ENCODE peak calls at places on chromosomes 3 and 15, in seven cellular contexts. One of them, this sample, is unnamed.
A peak's percentile ranks its signal among the peaks of the same experiment; 100 is the strongest.

GRCh38 chr15:72116680-72117447 is 1.1 kb downstream of the MYO9A start:
- DNase-seq in psoas muscle: peak; percentile 59
- DNase-seq in GM23248: peak; percentile 59
- DNase-seq in tibial artery: no peak
- DNase-seq in hepatocyte: peak; percentile 53
- DNase-seq in CD4-positive, CD25-positive, alpha-beta regulatory T cell: no peak
- DNase-seq in OCI-LY7: peak; percentile 20
- DNase-seq in this sample: peak; percentile 41

GRCh38 chr15:76190767-76191538 is 120.3 kb downstream of the ETFA start:
- DNase-seq in hepatocyte: peak; percentile 91
- DNase-seq in tibial artery: peak; percentile 83
- DNase-seq in OCI-LY7: peak; percentile 78
- DNase-seq in psoas muscle: peak; percentile 91
- DNase-seq in GM23248: peak; percentile 92
- DNase-seq in CD4-positive, CD25-positive, alpha-beta regulatory T cell: peak; percentile 36
- DNase-seq in this sample: peak; percentile 92

GRCh38 chr15:100209204-100209603 is 132.6 kb downstream of the ADAMTS17 start:
- DNase-seq in GM23248: no peak
- DNase-seq in CD4-positive, CD25-positive, alpha-beta regulatory T cell: no peak
- DNase-seq in hepatocyte: no peak
- DNase-seq in psoas muscle: peak; percentile 75
- DNase-seq in OCI-LY7: no peak
- DNase-seq in tibial artery: peak; percentile 80
- DNase-seq in this sample: no peak

GRCh38 chr15:34783986-34784385 is 11.4 kb downstream of the ACTC1 start:
- DNase-seq in CD4-positive, CD25-positive, alpha-beta regulatory T cell: no peak
- DNase-seq in tibial artery: no peak
- DNase-seq in psoas muscle: no peak
- DNase-seq in GM23248: no peak
- DNase-seq in OCI-LY7: no peak
- DNase-seq in hepatocyte: no peak
- DNase-seq in this sample: no peak

GRCh38 chr15:62624541-62625399 is 417.8 kb upstream of the TPM1 start:
- DNase-seq in psoas muscle: no peak
- DNase-seq in CD4-positive, CD25-positive, alpha-beta regulatory T cell: no peak
- DNase-seq in GM23248: peak; percentile 96
- DNase-seq in tibial artery: no peak
- DNase-seq in hepatocyte: no peak
- DNase-seq in OCI-LY7: no peak
- DNase-seq in this sample: no peak

GRCh38 chr15:59372352-59373211 is at the start of gene MYO1E:
- DNase-seq in psoas muscle: peak; percentile 90
- DNase-seq in hepatocyte: peak; percentile 95
- DNase-seq in CD4-positive, CD25-positive, alpha-beta regulatory T cell: peak; percentile 2
- DNase-seq in OCI-LY7: peak; percentile 40
- DNase-seq in GM23248: peak; percentile 97
- DNase-seq in tibial artery: peak; percentile 94
- DNase-seq in this sample: peak; percentile 87

GRCh38 chr3:32305477-32305876 is 67.0 kb downstream of the CMTM8 start:
- DNase-seq in CD4-positive, CD25-positive, alpha-beta regulatory T cell: no peak
- DNase-seq in GM23248: no peak
- DNase-seq in hepatocyte: no peak
- DNase-seq in psoas muscle: no peak
- DNase-seq in OCI-LY7: no peak
- DNase-seq in tibial artery: no peak
- DNase-seq in this sample: no peak

GRCh38 chr15:76353903-76354302 is 17.3 kb downstream of the ISL2 start:
- DNase-seq in tibial artery: no peak
- DNase-seq in psoas muscle: no peak
- DNase-seq in CD4-positive, CD25-positive, alpha-beta regulatory T cell: no peak
- DNase-seq in OCI-LY7: no peak
- DNase-seq in hepatocyte: no peak
- DNase-seq in GM23248: no peak
- DNase-seq in this sample: no peak

GRCh38 chr3:68206524-68207117 is 552.2 kb upstream of the SUCLG2 start:
- DNase-seq in psoas muscle: no peak
- DNase-seq in hepatocyte: no peak
- DNase-seq in GM23248: no peak
- DNase-seq in CD4-positive, CD25-positive, alpha-beta regulatory T cell: no peak
- DNase-seq in tibial artery: no peak
- DNase-seq in OCI-LY7: peak; percentile 26
- DNase-seq in this sample: no peak

GRCh38 chr15:67900621-67901147 is 60.8 kb upstream of the RNU6-1 start:
- DNase-seq in hepatocyte: no peak
- DNase-seq in psoas muscle: no peak
- DNase-seq in GM23248: no peak
- DNase-seq in tibial artery: no peak
- DNase-seq in OCI-LY7: no peak
- DNase-seq in CD4-positive, CD25-positive, alpha-beta regulatory T cell: no peak
- DNase-seq in this sample: no peak

GRCh38 chr3:5013021-5013906 is 34.0 kb downstream of the BHLHE40 start:
- DNase-seq in GM23248: peak; percentile 54
- DNase-seq in hepatocyte: peak; percentile 71
- DNase-seq in OCI-LY7: no peak
- DNase-seq in CD4-positive, CD25-positive, alpha-beta regulatory T cell: no peak
- DNase-seq in tibial artery: peak; percentile 64
- DNase-seq in psoas muscle: no peak
- DNase-seq in this sample: no peak

GRCh38 chr15:64681424-64682024 is 93.9 kb downstream of the RBPMS2 start:
- DNase-seq in tibial artery: no peak
- DNase-seq in psoas muscle: no peak
- DNase-seq in OCI-LY7: peak; percentile 44
- DNase-seq in CD4-positive, CD25-positive, alpha-beta regulatory T cell: no peak
- DNase-seq in GM23248: peak; percentile 69
- DNase-seq in hepatocyte: peak; percentile 82
- DNase-seq in this sample: peak; percentile 65

GRCh38 chr3:146313411-146314111 is 62.7 kb upstream of the PLSCR4 start:
- DNase-seq in OCI-LY7: no peak
- DNase-seq in tibial artery: no peak
- DNase-seq in GM23248: peak; percentile 91
- DNase-seq in psoas muscle: no peak
- DNase-seq in CD4-positive, CD25-positive, alpha-beta regulatory T cell: no peak
- DNase-seq in hepatocyte: no peak
- DNase-seq in this sample: no peak

GRCh38 chr3:146308682-146309081 is 57.8 kb upstream of the PLSCR4 start:
- DNase-seq in psoas muscle: no peak
- DNase-seq in GM23248: peak; percentile 70
- DNase-seq in tibial artery: no peak
- DNase-seq in OCI-LY7: no peak
- DNase-seq in hepatocyte: no peak
- DNase-seq in CD4-positive, CD25-positive, alpha-beta regulatory T cell: no peak
- DNase-seq in this sample: no peak

GRCh38 chr3:146306024-146306423 is 55.1 kb upstream of the PLSCR4 start:
- DNase-seq in OCI-LY7: no peak
- DNase-seq in tibial artery: no peak
- DNase-seq in hepatocyte: no peak
- DNase-seq in GM23248: no peak
- DNase-seq in CD4-positive, CD25-positive, alpha-beta regulatory T cell: no peak
- DNase-seq in psoas muscle: no peak
- DNase-seq in this sample: no peak

GRCh38 chr3:146308222-146308621 is 57.3 kb upstream of the PLSCR4 start:
- DNase-seq in CD4-positive, CD25-positive, alpha-beta regulatory T cell: no peak
- DNase-seq in hepatocyte: no peak
- DNase-seq in psoas muscle: no peak
- DNase-seq in tibial artery: no peak
- DNase-seq in OCI-LY7: no peak
- DNase-seq in GM23248: peak; percentile 92
- DNase-seq in this sample: no peak
- H3K4me3 ChIP-seq in CD4-positive, CD25-positive, alpha-beta regulatory T cell: no peak overlapping the region
- H3K4me3 ChIP-seq in hepatocyte: no peak overlapping the region
- H3K4me3 ChIP-seq in psoas muscle: no peak overlapping the region
- H3K4me3 ChIP-seq in tibial artery: no peak overlapping the region
- H3K4me3 ChIP-seq in OCI-LY7: no peak overlapping the region
- H3K4me3 ChIP-seq in GM23248: peak overlapping the region; percentile 40
- H3K4me3 ChIP-seq in this sample: no peak overlapping the region

GRCh38 chr3:116135462-116135861 is 309.8 kb downstream of the LSAMP start:
- DNase-seq in OCI-LY7: no peak
- DNase-seq in tibial artery: no peak
- DNase-seq in CD4-positive, CD25-positive, alpha-beta regulatory T cell: no peak
- DNase-seq in GM23248: peak; percentile 36
- DNase-seq in hepatocyte: no peak
- DNase-seq in psoas muscle: peak; percentile 52
- DNase-seq in this sample: no peak
- H3K4me3 ChIP-seq in OCI-LY7: no peak overlapping the region
- H3K4me3 ChIP-seq in tibial artery: no peak overlapping the region
- H3K4me3 ChIP-seq in CD4-positive, CD25-positive, alpha-beta regulatory T cell: no peak overlapping the region
- H3K4me3 ChIP-seq in GM23248: no peak overlapping the region
- H3K4me3 ChIP-seq in hepatocyte: no peak overlapping the region
- H3K4me3 ChIP-seq in psoas muscle: no peak overlapping the region
- H3K4me3 ChIP-seq in this sample: no peak overlapping the region

GRCh38 chr15:83747050-83747717 is 93.3 kb downstream of the ADAMTSL3 start:
- DNase-seq in GM23248: peak; percentile 8
- DNase-seq in tibial artery: peak; percentile 73
- DNase-seq in CD4-positive, CD25-positive, alpha-beta regulatory T cell: no peak
- DNase-seq in psoas muscle: no peak
- DNase-seq in hepatocyte: peak; percentile 47
- DNase-seq in OCI-LY7: no peak
- DNase-seq in this sample: no peak
- H3K4me3 ChIP-seq in GM23248: no peak overlapping the region
- H3K4me3 ChIP-seq in tibial artery: peak overlapping the region; percentile 39
- H3K4me3 ChIP-seq in CD4-positive, CD25-positive, alpha-beta regulatory T cell: no peak overlapping the region
- H3K4me3 ChIP-seq in psoas muscle: peak overlapping the region; percentile 22
- H3K4me3 ChIP-seq in hepatocyte: no peak overlapping the region
- H3K4me3 ChIP-seq in OCI-LY7: no peak overlapping the region
- H3K4me3 ChIP-seq in this sample: no peak overlapping the region

GRCh38 chr3:186782542-186783069 is 771 bp upstream of the EIF4A2 start:
- DNase-seq in CD4-positive, CD25-positive, alpha-beta regulatory T cell: no peak
- DNase-seq in psoas muscle: no peak
- DNase-seq in GM23248: no peak
- DNase-seq in hepatocyte: no peak
- DNase-seq in tibial artery: no peak
- DNase-seq in OCI-LY7: peak; percentile 70
- DNase-seq in this sample: no peak
- H3K4me3 ChIP-seq in CD4-positive, CD25-positive, alpha-beta regulatory T cell: peak overlapping the region; percentile 96
- H3K4me3 ChIP-seq in psoas muscle: peak overlapping the region; percentile 93
- H3K4me3 ChIP-seq in GM23248: peak overlapping the region; percentile 97
- H3K4me3 ChIP-seq in hepatocyte: peak overlapping the region; percentile 76
- H3K4me3 ChIP-seq in tibial artery: peak overlapping the region; percentile 81
- H3K4me3 ChIP-seq in OCI-LY7: peak overlapping the region; percentile 98
- H3K4me3 ChIP-seq in this sample: peak overlapping the region; percentile 80

GRCh38 chr3:45795509-45795881 is 841 bp downstream of the SLC6A20 start:
- DNase-seq in OCI-LY7: no peak
- DNase-seq in GM23248: peak; percentile 27
- DNase-seq in tibial artery: no peak
- DNase-seq in psoas muscle: no peak
- DNase-seq in CD4-positive, CD25-positive, alpha-beta regulatory T cell: no peak
- DNase-seq in hepatocyte: no peak
- DNase-seq in this sample: no peak
- H3K4me3 ChIP-seq in OCI-LY7: no peak overlapping the region
- H3K4me3 ChIP-seq in GM23248: no peak overlapping the region
- H3K4me3 ChIP-seq in tibial artery: no peak overlapping the region
- H3K4me3 ChIP-seq in psoas muscle: peak overlapping the region; percentile 74
- H3K4me3 ChIP-seq in CD4-positive, CD25-positive, alpha-beta regulatory T cell: peak overlapping the region; percentile 69
- H3K4me3 ChIP-seq in hepatocyte: peak overlapping the region; percentile 54
- H3K4me3 ChIP-seq in this sample: peak overlapping the region; percentile 51

GRCh38 chr3:52295809-52296208 is 8.2 kb downstream of the GLYCTK start:
- DNase-seq in OCI-LY7: no peak
- DNase-seq in GM23248: no peak
- DNase-seq in CD4-positive, CD25-positive, alpha-beta regulatory T cell: no peak
- DNase-seq in hepatocyte: no peak
- DNase-seq in tibial artery: no peak
- DNase-seq in psoas muscle: peak; percentile 4
- DNase-seq in this sample: no peak
- H3K4me3 ChIP-seq in OCI-LY7: no peak overlapping the region
- H3K4me3 ChIP-seq in GM23248: no peak overlapping the region
- H3K4me3 ChIP-seq in CD4-positive, CD25-positive, alpha-beta regulatory T cell: no peak overlapping the region
- H3K4me3 ChIP-seq in hepatocyte: no peak overlapping the region
- H3K4me3 ChIP-seq in tibial artery: no peak overlapping the region
- H3K4me3 ChIP-seq in psoas muscle: no peak overlapping the region
- H3K4me3 ChIP-seq in this sample: no peak overlapping the region

DNA sequence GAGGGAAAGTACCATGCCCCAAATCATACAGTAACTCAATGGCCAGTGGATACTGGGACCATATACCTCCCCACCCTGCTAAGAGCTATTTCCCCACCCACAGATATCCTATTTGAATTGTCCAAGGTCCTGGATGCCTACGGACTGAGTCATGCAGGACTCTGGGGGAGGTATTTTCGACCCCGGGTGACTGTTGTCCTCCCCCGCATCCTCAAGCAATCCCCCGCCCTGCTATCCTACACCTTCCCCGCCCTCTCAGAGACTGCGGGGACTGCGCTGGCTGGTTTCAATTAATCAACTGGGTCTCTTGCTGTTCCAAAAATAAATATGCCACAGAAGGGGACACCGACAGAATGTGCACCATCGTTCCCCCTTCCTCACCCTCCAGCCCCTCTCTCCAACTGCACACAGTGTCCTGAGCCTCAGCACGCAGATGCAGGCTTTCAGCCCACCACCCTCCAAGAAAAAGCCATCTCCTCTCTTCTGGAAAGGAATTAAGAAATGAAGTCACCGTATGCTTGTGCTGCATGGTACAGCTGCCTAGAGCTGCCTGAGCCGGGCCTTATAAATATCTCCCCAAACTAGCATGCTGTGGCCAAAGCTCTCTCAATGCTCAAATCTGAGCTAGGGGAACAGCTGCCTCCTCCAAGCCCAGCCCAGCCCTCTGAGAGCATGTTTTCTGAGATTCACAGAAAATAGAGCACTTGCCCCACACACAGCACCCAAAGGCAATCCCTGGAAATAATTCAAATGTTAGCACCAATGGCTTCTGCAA is 8.2 kb downstream of the CAV3 start:
- DNase-seq in GM23248: peak; percentile 85
- DNase-seq in tibial artery: no peak
- DNase-seq in OCI-LY7: no peak
- DNase-seq in hepatocyte: peak; percentile 81
- DNase-seq in psoas muscle: peak; percentile 64
- DNase-seq in CD4-positive, CD25-positive, alpha-beta regulatory T cell: no peak
- DNase-seq in this sample: no peak
- H3K4me3 ChIP-seq in GM23248: peak overlapping the region; percentile 49
- H3K4me3 ChIP-seq in tibial artery: no peak overlapping the region
- H3K4me3 ChIP-seq in OCI-LY7: no peak overlapping the region
- H3K4me3 ChIP-seq in hepatocyte: no peak overlapping the region
- H3K4me3 ChIP-seq in psoas muscle: peak overlapping the region; percentile 24
- H3K4me3 ChIP-seq in CD4-positive, CD25-positive, alpha-beta regulatory T cell: no peak overlapping the region
- H3K4me3 ChIP-seq in this sample: no peak overlapping the region

GRCh38 chr3:171435143-171435542 is 25.1 kb downstream of the TNIK start:
- DNase-seq in OCI-LY7: no peak
- DNase-seq in hepatocyte: no peak
- DNase-seq in psoas muscle: no peak
- DNase-seq in CD4-positive, CD25-positive, alpha-beta regulatory T cell: no peak
- DNase-seq in GM23248: no peak
- DNase-seq in tibial artery: no peak
- DNase-seq in this sample: no peak
- H3K4me3 ChIP-seq in OCI-LY7: no peak overlapping the region
- H3K4me3 ChIP-seq in hepatocyte: no peak overlapping the region
- H3K4me3 ChIP-seq in psoas muscle: no peak overlapping the region
- H3K4me3 ChIP-seq in CD4-positive, CD25-positive, alpha-beta regulatory T cell: no peak overlapping the region
- H3K4me3 ChIP-seq in GM23248: no peak overlapping the region
- H3K4me3 ChIP-seq in tibial artery: no peak overlapping the region
- H3K4me3 ChIP-seq in this sample: no peak overlapping the region

GRCh38 chr3:19543212-19543841 is 390.7 kb downstream of the EFHB start:
- DNase-seq in GM23248: no peak
- DNase-seq in hepatocyte: peak; percentile 42
- DNase-seq in OCI-LY7: peak; percentile 73
- DNase-seq in psoas muscle: no peak
- DNase-seq in CD4-positive, CD25-positive, alpha-beta regulatory T cell: no peak
- DNase-seq in tibial artery: no peak
- DNase-seq in this sample: no peak
- H3K4me3 ChIP-seq in GM23248: no peak overlapping the region
- H3K4me3 ChIP-seq in hepatocyte: no peak overlapping the region
- H3K4me3 ChIP-seq in OCI-LY7: peak overlapping the region; percentile 5
- H3K4me3 ChIP-seq in psoas muscle: no peak overlapping the region
- H3K4me3 ChIP-seq in CD4-positive, CD25-positive, alpha-beta regulatory T cell: no peak overlapping the region
- H3K4me3 ChIP-seq in tibial artery: no peak overlapping the region
- H3K4me3 ChIP-seq in this sample: no peak overlapping the region